ENCODE peak calls at places on chromosomes 13 and 19, in nine cellular contexts. One of them, this sample, is unnamed.

GRCh38 chr19:35291916-35292315 is at the start of gene MAG:
- DNase-seq in HCEC 1CT: no peak
- DNase-seq in fibroblast of villous mesenchyme: no peak
- DNase-seq in stimulated activated naive CD4-positive, alpha-beta T cell: no peak
- DNase-seq in AML-193: no peak
- DNase-seq in right atrium auricular region: no peak
- DNase-seq in Kasumi-1: no peak
- DNase-seq in effector CD4-positive, alpha-beta T cell: no peak
- DNase-seq in hypothalamus: no peak
- DNase-seq in this sample: no peak

GRCh38 chr13:98997051-98997730 is 19.3 kb upstream of the DOCK9 start:
- DNase-seq in HCEC 1CT: no peak
- DNase-seq in fibroblast of villous mesenchyme: no peak
- DNase-seq in stimulated activated naive CD4-positive, alpha-beta T cell: no peak
- DNase-seq in AML-193: no peak
- DNase-seq in right atrium auricular region: no peak
- DNase-seq in Kasumi-1: no peak
- DNase-seq in effector CD4-positive, alpha-beta T cell: no peak
- DNase-seq in hypothalamus: no peak
- DNase-seq in this sample: no peak

GRCh38 chr19:1478934-1479707 is at the start of gene C19orf25:
- DNase-seq in HCEC 1CT: peak
- DNase-seq in fibroblast of villous mesenchyme: peak
- DNase-seq in stimulated activated naive CD4-positive, alpha-beta T cell: peak
- DNase-seq in AML-193: peak
- DNase-seq in right atrium auricular region: peak
- DNase-seq in Kasumi-1: peak
- DNase-seq in effector CD4-positive, alpha-beta T cell: peak
- DNase-seq in hypothalamus: peak
- DNase-seq in this sample: peak

GRCh38 chr19:11191273-11191755 is 6.0 kb downstream of the KANK2 start:
- DNase-seq in HCEC 1CT: peak
- DNase-seq in fibroblast of villous mesenchyme: peak
- DNase-seq in stimulated activated naive CD4-positive, alpha-beta T cell: no peak
- DNase-seq in AML-193: no peak
- DNase-seq in right atrium auricular region: peak
- DNase-seq in Kasumi-1: peak
- DNase-seq in effector CD4-positive, alpha-beta T cell: no peak
- DNase-seq in hypothalamus: no peak
- DNase-seq in this sample: peak

GRCh38 chr13:24276310-24276709 is 33.1 kb upstream of the C1QTNF9 start:
- DNase-seq in HCEC 1CT: no peak
- DNase-seq in fibroblast of villous mesenchyme: no peak
- DNase-seq in stimulated activated naive CD4-positive, alpha-beta T cell: peak
- DNase-seq in AML-193: no peak
- DNase-seq in right atrium auricular region: no peak
- DNase-seq in Kasumi-1: no peak
- DNase-seq in effector CD4-positive, alpha-beta T cell: no peak
- DNase-seq in hypothalamus: no peak
- DNase-seq in this sample: no peak

GRCh38 chr13:50829896-50830295 is 13.6 kb downstream of the DLEU7 start:
- DNase-seq in HCEC 1CT: no peak
- DNase-seq in fibroblast of villous mesenchyme: peak
- DNase-seq in stimulated activated naive CD4-positive, alpha-beta T cell: no peak
- DNase-seq in AML-193: peak
- DNase-seq in right atrium auricular region: no peak
- DNase-seq in Kasumi-1: no peak
- DNase-seq in effector CD4-positive, alpha-beta T cell: no peak
- DNase-seq in hypothalamus: no peak
- DNase-seq in this sample: no peak

GRCh38 chr13:88074794-88075509 is 403.8 kb downstream of the SLITRK5 start:
- DNase-seq in HCEC 1CT: peak
- DNase-seq in fibroblast of villous mesenchyme: no peak
- DNase-seq in stimulated activated naive CD4-positive, alpha-beta T cell: no peak
- DNase-seq in AML-193: peak
- DNase-seq in right atrium auricular region: no peak
- DNase-seq in Kasumi-1: no peak
- DNase-seq in effector CD4-positive, alpha-beta T cell: no peak
- DNase-seq in hypothalamus: no peak
- DNase-seq in this sample: no peak

GRCh38 chr19:33905473-33905936 is 108.8 kb downstream of the KCTD15 start:
- DNase-seq in HCEC 1CT: no peak
- DNase-seq in fibroblast of villous mesenchyme: no peak
- DNase-seq in stimulated activated naive CD4-positive, alpha-beta T cell: no peak
- DNase-seq in AML-193: no peak
- DNase-seq in right atrium auricular region: no peak
- DNase-seq in Kasumi-1: no peak
- DNase-seq in effector CD4-positive, alpha-beta T cell: no peak
- DNase-seq in hypothalamus: no peak
- DNase-seq in this sample: no peak

GRCh38 chr13:32019612-32020233 is 11.9 kb upstream of the FRY start:
- DNase-seq in HCEC 1CT: peak
- DNase-seq in fibroblast of villous mesenchyme: peak
- DNase-seq in stimulated activated naive CD4-positive, alpha-beta T cell: peak
- DNase-seq in AML-193: peak
- DNase-seq in right atrium auricular region: no peak
- DNase-seq in Kasumi-1: peak
- DNase-seq in effector CD4-positive, alpha-beta T cell: no peak
- DNase-seq in hypothalamus: no peak
- DNase-seq in this sample: no peak

GRCh38 chr13:113366031-113366588 is 2.2 kb upstream of the GRTP1 start:
- DNase-seq in HCEC 1CT: no peak
- DNase-seq in fibroblast of villous mesenchyme: no peak
- DNase-seq in stimulated activated naive CD4-positive, alpha-beta T cell: no peak
- DNase-seq in AML-193: no peak
- DNase-seq in right atrium auricular region: peak
- DNase-seq in Kasumi-1: no peak
- DNase-seq in effector CD4-positive, alpha-beta T cell: no peak
- DNase-seq in hypothalamus: no peak
- DNase-seq in this sample: no peak

GRCh38 chr13:98978280-98978679 is 416 bp upstream of the DOCK9 start:
- DNase-seq in HCEC 1CT: peak
- DNase-seq in fibroblast of villous mesenchyme: peak
- DNase-seq in stimulated activated naive CD4-positive, alpha-beta T cell: no peak
- DNase-seq in AML-193: no peak
- DNase-seq in right atrium auricular region: no peak
- DNase-seq in Kasumi-1: no peak
- DNase-seq in effector CD4-positive, alpha-beta T cell: no peak
- DNase-seq in hypothalamus: no peak
- DNase-seq in this sample: no peak

GRCh38 chr13:42524487-42525034 is 49.4 kb upstream of the TNFSF11 start:
- DNase-seq in HCEC 1CT: no peak
- DNase-seq in fibroblast of villous mesenchyme: peak
- DNase-seq in stimulated activated naive CD4-positive, alpha-beta T cell: no peak
- DNase-seq in AML-193: no peak
- DNase-seq in right atrium auricular region: no peak
- DNase-seq in Kasumi-1: no peak
- DNase-seq in effector CD4-positive, alpha-beta T cell: no peak
- DNase-seq in hypothalamus: no peak
- DNase-seq in this sample: no peak

GRCh38 chr19:49147923-49148682 is 7.1 kb downstream of the HRC start:
- DNase-seq in HCEC 1CT: no peak
- DNase-seq in fibroblast of villous mesenchyme: no peak
- DNase-seq in stimulated activated naive CD4-positive, alpha-beta T cell: no peak
- DNase-seq in AML-193: no peak
- DNase-seq in right atrium auricular region: no peak
- DNase-seq in Kasumi-1: no peak
- DNase-seq in effector CD4-positive, alpha-beta T cell: no peak
- DNase-seq in hypothalamus: no peak
- DNase-seq in this sample: no peak

GRCh38 chr13:64928704-64929499 is 2301.2 kb downstream of the PCDH9 start:
- DNase-seq in HCEC 1CT: no peak
- DNase-seq in fibroblast of villous mesenchyme: peak
- DNase-seq in stimulated activated naive CD4-positive, alpha-beta T cell: no peak
- DNase-seq in AML-193: no peak
- DNase-seq in right atrium auricular region: no peak
- DNase-seq in Kasumi-1: no peak
- DNase-seq in effector CD4-positive, alpha-beta T cell: no peak
- DNase-seq in hypothalamus: no peak
- DNase-seq in this sample: no peak

GRCh38 chr19:34120846-34121639 is 51.3 kb upstream of the LSM14A start:
- DNase-seq in HCEC 1CT: peak
- DNase-seq in fibroblast of villous mesenchyme: peak
- DNase-seq in stimulated activated naive CD4-positive, alpha-beta T cell: peak
- DNase-seq in AML-193: peak
- DNase-seq in right atrium auricular region: no peak
- DNase-seq in Kasumi-1: peak
- DNase-seq in effector CD4-positive, alpha-beta T cell: peak
- DNase-seq in hypothalamus: no peak
- DNase-seq in this sample: no peak

GRCh38 chr13:40518481-40518882 is 148.0 kb downstream of the FOXO1 start:
- DNase-seq in HCEC 1CT: no peak
- DNase-seq in fibroblast of villous mesenchyme: no peak
- DNase-seq in stimulated activated naive CD4-positive, alpha-beta T cell: no peak
- DNase-seq in AML-193: no peak
- DNase-seq in right atrium auricular region: no peak
- DNase-seq in Kasumi-1: no peak
- DNase-seq in effector CD4-positive, alpha-beta T cell: no peak
- DNase-seq in hypothalamus: no peak
- DNase-seq in this sample: no peak

GRCh38 chr13:27000686-27001085 is 170.9 kb downstream of the USP12 start:
- DNase-seq in HCEC 1CT: no peak
- DNase-seq in fibroblast of villous mesenchyme: no peak
- DNase-seq in stimulated activated naive CD4-positive, alpha-beta T cell: no peak
- DNase-seq in AML-193: no peak
- DNase-seq in right atrium auricular region: no peak
- DNase-seq in Kasumi-1: no peak
- DNase-seq in effector CD4-positive, alpha-beta T cell: no peak
- DNase-seq in hypothalamus: no peak
- DNase-seq in this sample: peak

GRCh38 chr19:58385313-58386165 is 1.5 kb upstream of the RPS5 start:
- DNase-seq in HCEC 1CT: no peak
- DNase-seq in fibroblast of villous mesenchyme: no peak
- DNase-seq in stimulated activated naive CD4-positive, alpha-beta T cell: peak
- DNase-seq in AML-193: no peak
- DNase-seq in right atrium auricular region: no peak
- DNase-seq in Kasumi-1: no peak
- DNase-seq in effector CD4-positive, alpha-beta T cell: no peak
- DNase-seq in hypothalamus: no peak
- DNase-seq in this sample: peak

GRCh38 chr13:45100855-45101254 is 19.5 kb upstream of the GTF2F2 start:
- DNase-seq in HCEC 1CT: no peak
- DNase-seq in fibroblast of villous mesenchyme: no peak
- DNase-seq in stimulated activated naive CD4-positive, alpha-beta T cell: no peak
- DNase-seq in AML-193: no peak
- DNase-seq in right atrium auricular region: no peak
- DNase-seq in Kasumi-1: no peak
- DNase-seq in effector CD4-positive, alpha-beta T cell: no peak
- DNase-seq in hypothalamus: no peak
- DNase-seq in this sample: no peak

GRCh38 chr13:77985866-77986636 is 67.4 kb upstream of the EDNRB start:
- DNase-seq in HCEC 1CT: no peak
- DNase-seq in fibroblast of villous mesenchyme: no peak
- DNase-seq in stimulated activated naive CD4-positive, alpha-beta T cell: no peak
- DNase-seq in AML-193: no peak
- DNase-seq in right atrium auricular region: no peak
- DNase-seq in Kasumi-1: no peak
- DNase-seq in effector CD4-positive, alpha-beta T cell: no peak
- DNase-seq in hypothalamus: no peak
- DNase-seq in this sample: no peak

GRCh38 chr13:109998808-109999528 is 212.6 kb upstream of the IRS2 start:
- DNase-seq in HCEC 1CT: peak
- DNase-seq in fibroblast of villous mesenchyme: peak
- DNase-seq in stimulated activated naive CD4-positive, alpha-beta T cell: no peak
- DNase-seq in AML-193: no peak
- DNase-seq in right atrium auricular region: no peak
- DNase-seq in Kasumi-1: peak
- DNase-seq in effector CD4-positive, alpha-beta T cell: no peak
- DNase-seq in hypothalamus: no peak
- DNase-seq in this sample: no peak

GRCh38 chr19:31166206-31166605 is 183.0 kb downstream of the TSHZ3 start:
- DNase-seq in HCEC 1CT: no peak
- DNase-seq in fibroblast of villous mesenchyme: no peak
- DNase-seq in stimulated activated naive CD4-positive, alpha-beta T cell: no peak
- DNase-seq in AML-193: no peak
- DNase-seq in right atrium auricular region: peak
- DNase-seq in Kasumi-1: no peak
- DNase-seq in effector CD4-positive, alpha-beta T cell: no peak
- DNase-seq in hypothalamus: no peak
- DNase-seq in this sample: no peak

GRCh38 chr13:114077938-114078335 is 54.5 kb downstream of the RASA3 start:
- DNase-seq in HCEC 1CT: no peak
- DNase-seq in fibroblast of villous mesenchyme: peak
- DNase-seq in stimulated activated naive CD4-positive, alpha-beta T cell: no peak
- DNase-seq in AML-193: no peak
- DNase-seq in right atrium auricular region: no peak
- DNase-seq in Kasumi-1: no peak
- DNase-seq in effector CD4-positive, alpha-beta T cell: no peak
- DNase-seq in hypothalamus: no peak
- DNase-seq in this sample: peak

GRCh38 chr13:98524391-98524790 is 52.5 kb downstream of the STK24 start:
- DNase-seq in HCEC 1CT: no peak
- DNase-seq in fibroblast of villous mesenchyme: no peak
- DNase-seq in stimulated activated naive CD4-positive, alpha-beta T cell: no peak
- DNase-seq in AML-193: no peak
- DNase-seq in right atrium auricular region: no peak
- DNase-seq in Kasumi-1: no peak
- DNase-seq in effector CD4-positive, alpha-beta T cell: no peak
- DNase-seq in hypothalamus: no peak
- DNase-seq in this sample: no peak

GRCh38 chr13:111508902-111509509 is 188.6 kb downstream of the TEX29 start:
- DNase-seq in HCEC 1CT: no peak
- DNase-seq in fibroblast of villous mesenchyme: no peak
- DNase-seq in stimulated activated naive CD4-positive, alpha-beta T cell: no peak
- DNase-seq in AML-193: no peak
- DNase-seq in right atrium auricular region: peak
- DNase-seq in Kasumi-1: no peak
- DNase-seq in effector CD4-positive, alpha-beta T cell: no peak
- DNase-seq in hypothalamus: no peak
- DNase-seq in this sample: peak

This sample was measured in posterior vena cava.